ENCODE peak calls at places on chromosomes 3 and 15, in ten cellular contexts. A is GM23248; H is psoas muscle; Y is PC-3; L is heart right ventricle; U is CD8-positive, alpha-beta T cell; E is upper lobe of left lung; R is bronchial epithelial cell; Q is adipocyte; K is HepG2. F is an unnamed sample. For H3K27me3, the result is how much of the 10 kb centered on the place peaks cover.

GRCh38 chr15:85404922-85405293 is 24.5 kb downstream of the AKAP13 start:
- DNase-seq in H (no peak), K (no peak), E (no peak), A (peak), Q (peak), U (no peak), Y (peak), L (no peak), R (no peak), F (no peak)

GRCh38 chr3:178562143-178562868 is 26.1 kb downstream of the KCNMB2 start:
- DNase-seq in R (no peak), U (no peak), Q (peak), L (peak), H (no peak), K (no peak), A (peak), E (no peak), Y (no peak), F (no peak)

GRCh38 chr3:27560484-27561056 is 76.4 kb upstream of the SLC4A7 start:
- DNase-seq in Y (no peak), R (no peak), A (peak), L (no peak), U (no peak), E (no peak), H (no peak), Q (no peak), K (no peak), F (no peak)

GRCh38 chr3:125322166-125322565 is 53.0 kb downstream of the ZNF148 start:
- DNase-seq in L (no peak), E (no peak), Q (no peak), A (peak), K (no peak), H (peak), R (no peak), Y (peak), U (no peak), F (peak)

GRCh38 chr3:135271562-135272290 is 476.7 kb downstream of the EPHB1 start:
- DNase-seq in Y (no peak), L (no peak), H (peak), E (peak), U (no peak), Q (no peak), A (no peak), K (no peak), R (no peak), F (no peak)

GRCh38 chr3:88957751-88958452 is 149.5 kb upstream of the EPHA3 start:
- DNase-seq in R (peak), K (no peak), A (peak), E (no peak), U (no peak), Q (peak), H (no peak), Y (peak), L (no peak), F (no peak)

GRCh38 chr15:96333194-96334016 is 2.9 kb downstream of the NR2F2 start:
- DNase-seq in A (peak), K (no peak), Q (peak), Y (peak), H (peak), E (peak), U (no peak), L (no peak), R (no peak), F (peak)

GRCh38 chr3:78244136-78244535 is 1204.2 kb downstream of the ROBO2 start:
- DNase-seq in K (no peak), E (no peak), H (no peak), U (no peak), A (no peak), Q (no peak), L (no peak), Y (no peak), R (no peak), F (no peak)

GRCh38 chr3:59040902-59041301 is 8.9 kb downstream of the CFAP20DC start:
- DNase-seq in L (no peak), H (no peak), U (no peak), E (no peak), R (no peak), Q (peak), K (no peak), Y (no peak), A (no peak), F (no peak)

GRCh38 chr3:128485283-128486156 is 7.5 kb downstream of the GATA2 start:
- DNase-seq in Q (peak), A (peak), L (no peak), R (no peak), K (no peak), U (no peak), E (peak), Y (no peak), H (peak), F (no peak)

GRCh38 chr3:128483657-128484403 is 9.2 kb downstream of the GATA2 start:
- DNase-seq in E (peak), U (no peak), Q (peak), L (no peak), K (no peak), Y (no peak), R (no peak), A (peak), H (peak), F (no peak)

GRCh38 chr3:128486157-128486691 is 6.8 kb downstream of the GATA2 start:
- DNase-seq in Y (no peak), E (no peak), A (peak), H (no peak), R (no peak), U (no peak), Q (peak), L (no peak), K (no peak), F (no peak)

GRCh38 chr3:128482857-128483656 is 9.9 kb downstream of the GATA2 start:
- DNase-seq in E (no peak), H (peak), K (no peak), A (peak), Q (peak), U (no peak), L (peak), R (peak), Y (peak), F (no peak)

DNA sequence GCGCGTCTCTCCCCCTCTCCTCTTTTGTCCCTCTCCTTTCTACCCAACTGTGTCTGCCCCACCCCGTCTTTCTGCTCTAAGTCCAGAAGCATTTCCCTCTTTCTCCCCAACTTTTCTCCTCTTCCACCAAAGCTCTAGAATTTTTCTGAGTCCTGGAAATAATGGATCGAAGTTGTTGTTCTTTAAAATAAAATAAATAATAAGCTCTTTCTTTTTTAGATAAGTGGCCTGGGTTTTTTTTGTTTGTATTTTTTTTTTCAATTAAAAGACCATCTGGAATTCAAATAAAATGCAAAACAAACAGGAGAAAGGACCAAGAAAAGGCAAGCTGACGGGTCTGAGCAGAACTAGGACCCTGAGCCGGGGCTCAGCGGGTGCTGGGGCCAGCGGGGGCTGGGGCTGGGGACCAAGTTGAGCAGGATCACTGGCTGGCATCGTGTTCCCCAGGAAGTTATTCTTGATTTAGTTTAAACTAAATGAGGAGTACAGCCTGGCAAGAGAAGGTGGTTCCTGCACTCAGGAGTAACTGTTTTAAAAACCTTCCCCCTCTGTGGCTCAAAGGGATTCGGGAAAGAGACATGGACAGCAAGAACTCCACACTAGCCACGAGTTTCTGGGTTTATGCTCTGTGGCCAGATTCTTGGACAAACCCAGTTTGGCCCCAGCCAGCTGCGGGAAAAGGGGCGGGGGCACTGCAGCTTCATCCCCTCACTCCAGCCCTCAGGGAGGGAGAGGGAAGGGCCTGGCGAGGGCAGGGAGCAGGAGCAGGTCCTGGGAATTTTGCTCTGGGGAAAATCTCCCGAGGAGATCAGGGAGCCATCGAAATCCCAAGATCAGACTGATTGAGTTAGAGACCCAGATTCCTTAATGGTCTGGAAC is 8.4 kb downstream of the GATA2 start:
- DNase-seq in L (no peak), H (peak), U (no peak), R (no peak), A (peak), K (no peak), E (no peak), Y (no peak), Q (peak), F (no peak)
- H3K27me3 ChIP-seq in L (half or more), H (under half), U (under half), R (half or more), A (under half), K (under half), E (under half), Y (under half), Q (half or more), F (under half)

DNA sequence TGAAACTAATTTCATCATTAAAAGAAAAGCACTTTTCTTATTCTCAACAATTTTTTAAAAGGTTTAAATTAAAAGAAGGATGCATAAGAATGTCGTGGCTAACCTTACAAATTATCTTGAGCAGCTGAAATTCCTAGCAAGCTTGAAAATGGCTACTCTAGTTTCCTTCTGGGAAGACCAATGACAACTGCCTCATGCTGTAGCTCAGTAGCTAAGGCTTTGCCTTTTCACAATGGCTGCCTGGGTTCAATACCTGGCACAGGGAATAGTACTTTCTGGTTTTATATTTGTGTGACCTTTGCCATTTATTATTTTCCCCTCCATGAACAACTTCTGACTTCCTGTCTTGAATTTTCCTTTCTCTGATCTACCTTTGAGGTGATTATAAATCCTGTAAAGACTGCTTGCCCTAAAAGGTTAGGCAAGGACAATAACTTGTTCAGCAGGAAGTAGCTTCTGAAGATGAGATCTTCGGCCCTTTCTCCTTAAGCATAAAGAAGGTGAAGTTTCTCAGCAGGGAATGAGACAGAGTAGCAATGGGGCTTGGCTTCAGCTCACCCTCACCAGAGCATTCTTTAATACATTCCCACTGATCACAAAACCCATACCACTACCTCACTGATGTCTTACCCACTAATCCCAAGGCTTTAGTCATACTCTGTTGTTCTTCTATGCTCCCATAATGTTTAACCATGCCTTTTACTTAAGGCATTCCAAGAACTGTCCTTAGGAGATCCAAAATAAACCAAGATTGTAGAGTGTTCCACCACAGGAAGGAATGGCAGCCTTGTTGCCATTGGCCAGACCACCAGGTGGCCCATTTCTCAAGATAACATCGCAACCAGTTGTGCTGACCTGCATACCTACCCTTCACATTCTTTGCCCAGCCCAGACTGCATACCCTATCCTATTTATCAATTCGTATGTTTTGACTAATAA is 276.8 kb downstream of the ULK4 start:
- DNase-seq in U (no peak), E (no peak), R (no peak), Q (peak), Y (no peak), H (no peak), K (no peak), L (no peak), A (no peak), F (no peak)
- H3K4me3 ChIP-seq in U (no peak), E (no peak), R (no peak), Q (no peak), Y (no peak), H (no peak), K (no peak), L (no peak), A (no peak), F (no peak)

DNA sequence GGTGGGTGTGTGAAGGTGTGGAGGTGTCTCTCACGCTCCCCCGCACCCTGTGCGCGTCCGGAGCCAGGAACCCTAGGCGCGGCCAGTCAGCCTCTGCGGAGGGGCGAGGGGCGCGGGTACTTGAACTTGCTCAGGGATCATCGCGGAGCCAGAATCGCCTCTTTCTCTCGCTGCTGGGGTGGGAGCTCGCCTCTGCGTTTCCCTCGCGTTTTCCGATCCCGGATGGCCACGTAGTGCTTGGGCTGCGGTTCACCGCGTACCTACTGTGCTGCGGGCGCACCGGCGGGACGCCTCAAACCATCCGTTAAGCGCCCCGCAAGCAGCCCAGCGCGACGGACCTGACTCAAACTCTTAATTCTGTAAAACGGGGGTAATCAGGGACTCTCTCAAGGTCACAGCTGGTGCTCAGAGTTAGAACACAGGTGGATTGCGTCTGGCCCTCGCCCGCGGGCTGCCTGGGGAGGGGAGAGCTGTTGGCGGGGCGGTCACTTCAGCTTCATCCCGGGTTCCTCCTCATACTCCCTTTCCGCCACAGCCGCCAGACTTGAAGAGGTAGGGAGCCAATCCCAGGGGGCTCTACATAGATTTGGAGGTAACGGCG is 686 bp downstream of the MYRIP start:
- DNase-seq in R (no peak), K (no peak), E (peak), U (no peak), L (no peak), Q (no peak), A (peak), H (peak), Y (no peak), F (no peak)
- H3K27me3 ChIP-seq in R (under half), K (under half), E (under half), U (under half), L (under half), Q (under half), A (half or more), H (under half), Y (half or more), F (under half)

GRCh38 chr15:52683585-52683984 is 4.4 kb upstream of the ATOSA start:
- DNase-seq in U (no peak), A (no peak), Q (no peak), E (no peak), H (no peak), Y (no peak), L (no peak), K (no peak), R (no peak), F (no peak)

GRCh38 chr15:52682200-52682599 is 3.0 kb upstream of the ATOSA start:
- DNase-seq in U (no peak), K (no peak), E (no peak), R (peak), H (no peak), Q (no peak), A (no peak), L (no peak), Y (no peak), F (no peak)

GRCh38 chr15:52681441-52681840 is 2.3 kb upstream of the ATOSA start:
- DNase-seq in E (no peak), H (no peak), L (no peak), A (no peak), Y (no peak), Q (no peak), U (no peak), K (no peak), R (no peak), F (no peak)

GRCh38 chr15:52680756-52681155 is 1.6 kb upstream of the ATOSA start:
- DNase-seq in Q (no peak), E (no peak), Y (no peak), A (no peak), R (no peak), H (no peak), K (no peak), L (no peak), U (no peak), F (no peak)

DNA sequence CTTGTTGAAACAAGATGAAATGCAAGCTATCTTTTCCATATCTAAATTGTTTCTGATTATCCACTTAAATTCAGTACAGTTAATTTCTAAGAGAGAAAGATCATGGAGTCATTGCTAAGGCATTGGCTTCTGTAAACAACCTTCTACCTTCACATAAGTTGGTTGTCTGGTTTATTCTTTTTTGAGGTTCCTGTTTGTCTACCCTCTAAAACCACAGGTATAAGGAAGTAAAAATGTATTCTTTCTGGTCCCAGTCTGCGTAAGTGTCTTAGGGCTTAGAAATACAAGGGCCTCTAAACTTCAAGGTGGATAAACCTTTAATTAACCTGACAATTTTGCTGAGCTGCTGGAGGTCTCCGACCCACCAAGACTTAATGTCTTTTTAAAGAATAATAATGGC is 3.6 kb upstream of the ATOSA start:
- DNase-seq in H (no peak), L (no peak), Q (no peak), K (no peak), Y (peak), U (no peak), E (no peak), A (no peak), R (no peak), F (no peak)
- H3K4me3 ChIP-seq in H (no peak), L (no peak), Q (no peak), K (no peak), Y (no peak), U (no peak), E (no peak), A (no peak), R (no peak), F (no peak)

GRCh38 chr3:99084825-99085224 is 183.3 kb upstream of the DCBLD2 start:
- DNase-seq in K (no peak), U (no peak), A (peak), H (no peak), E (no peak), R (no peak), Q (no peak), Y (peak), L (no peak), F (no peak)
- H3K27me3 ChIP-seq in K (under half), U (under half), A (under half), H (under half), E (under half), R (under half), Q (under half), Y (under half), L (under half), F (under half)

DNA sequence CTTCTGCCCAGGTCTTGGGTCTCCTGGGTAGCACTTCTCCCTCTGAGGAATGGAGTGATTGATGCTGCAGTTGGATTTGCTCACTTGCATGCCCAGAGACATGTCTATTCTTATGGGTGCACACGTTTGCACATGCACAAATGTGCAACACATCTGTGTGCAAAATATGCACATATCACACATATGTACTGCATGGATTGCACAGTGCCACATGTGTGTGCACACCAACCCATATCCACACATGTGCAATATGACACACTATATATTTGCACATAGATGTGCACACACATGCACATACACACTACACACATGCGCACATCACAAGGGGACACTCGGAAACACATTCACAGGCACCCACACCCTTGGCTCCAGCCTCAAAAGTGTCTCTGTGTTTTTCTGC is 671 bp upstream of the SEMA3B start:
- DNase-seq in E (no peak), Y (no peak), U (no peak), R (no peak), A (no peak), Q (no peak), H (no peak), L (no peak), K (no peak), F (no peak)
- H3K4me3 ChIP-seq in E (no peak), Y (no peak), U (no peak), R (no peak), A (no peak), Q (no peak), H (peak), L (no peak), K (no peak), F (no peak)

DNA sequence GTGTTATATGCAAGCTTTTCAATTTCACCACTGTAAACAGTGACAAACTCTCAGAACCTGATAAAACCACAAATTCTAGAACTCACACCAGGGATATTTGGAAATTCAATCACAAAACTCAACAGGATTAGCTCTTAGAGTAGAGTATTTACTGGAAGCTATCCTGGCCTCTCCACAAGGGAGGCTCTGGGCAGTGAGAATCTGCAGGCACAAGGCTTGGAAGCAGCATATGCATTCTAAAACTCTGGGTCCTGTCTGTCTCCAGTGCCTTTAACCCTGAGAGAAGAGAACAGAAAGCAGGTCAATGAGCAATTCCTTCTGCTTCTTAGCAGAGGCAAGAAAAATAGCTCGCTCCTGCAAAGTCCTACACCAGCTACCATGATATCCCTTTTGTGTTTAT is 23.4 kb downstream of the PLSCR4 start:
- DNase-seq in H (no peak), R (no peak), K (no peak), L (no peak), A (no peak), U (no peak), Y (no peak), E (no peak), Q (no peak), F (no peak)
- H3K27me3 ChIP-seq in H (under half), R (under half), K (under half), L (under half), A (under half), U (under half), Y (under half), E (under half), Q (under half), F (under half)

GRCh38 chr3:52217409-52217805 is 8.0 kb downstream of the TLR9 start:
- DNase-seq in E (no peak), R (no peak), Q (no peak), Y (no peak), A (no peak), H (no peak), U (no peak), K (no peak), L (no peak), F (no peak)
- H3K4me3 ChIP-seq in E (no peak), R (no peak), Q (no peak), Y (no peak), A (no peak), H (peak), U (peak), K (no peak), L (no peak), F (no peak)